ENCODE peak calls at places on chromosomes 4 and X, in seven cellular contexts. Z is pancreas; D is activated CD4-positive, alpha-beta T cell treated with anti-CD3 and anti-CD28 coated beads, Interleukin-2, amount 50 U/mL, for 1 hour; E is T-cell; L is cardiac fibroblast; P is non-pigmented ciliary epithelial cell; A is fibroblast of pulmonary artery. W is an unnamed sample.

GRCh38 chrX:152202886-152203285 is 64.5 kb upstream of the MAGEA10 start:
- DNase-seq in Z (no peak), D (no peak), E (no peak), L (no peak), P (no peak), A (no peak), W (no peak)

GRCh38 chr4:87915621-87916020 is 59.9 kb upstream of the SPP1 start:
- DNase-seq in Z (no peak), D (no peak), E (no peak), L (no peak), P (no peak), A (no peak), W (no peak)

GRCh38 chr4:5968246-5968645 is 50.0 kb downstream of the C4orf50 start:
- DNase-seq in Z (no peak), D (no peak), E (no peak), L (no peak), P (no peak), A (no peak), W (no peak)

GRCh38 chr4:84529169-84529751 is 30.2 kb upstream of the NKX6-1 start:
- DNase-seq in Z (no peak), D (no peak), E (no peak), L (peak), P (no peak), A (peak), W (no peak)

GRCh38 chr4:8355306-8355705 is 85.2 kb downstream of the ACOX3 start:
- DNase-seq in Z (no peak), D (no peak), E (no peak), L (no peak), P (no peak), A (no peak), W (peak)

GRCh38 chrX:73850124-73851013 is 287.4 kb downstream of the CHIC1 start:
- DNase-seq in Z (no peak), D (no peak), E (no peak), L (peak), P (no peak), A (peak), W (no peak)

GRCh38 chrX:72142094-72142843 is 10.6 kb upstream of the RTL5 start:
- DNase-seq in Z (no peak), D (no peak), E (no peak), L (no peak), P (no peak), A (no peak), W (peak)

GRCh38 chr4:38046735-38047487 is 86.7 kb downstream of the PTTG2 start:
- DNase-seq in Z (no peak), D (no peak), E (no peak), L (no peak), P (no peak), A (no peak), W (no peak)

GRCh38 chr4:6216588-6216987 is 16.2 kb upstream of the JAKMIP1 start:
- DNase-seq in Z (no peak), D (no peak), E (no peak), L (no peak), P (no peak), A (no peak), W (no peak)

GRCh38 chr4:101458914-101459313 is 111.6 kb upstream of the PPP3CA start:
- DNase-seq in Z (no peak), D (no peak), E (no peak), L (peak), P (no peak), A (peak), W (no peak)

GRCh38 chr4:139887962-139888735 is 222.5 kb downstream of the MGST2 start:
- DNase-seq in Z (no peak), D (no peak), E (no peak), L (peak), P (no peak), A (no peak), W (no peak)

GRCh38 chrX:19772306-19772705 is 115.1 kb downstream of the SH3KBP1 start:
- DNase-seq in Z (no peak), D (no peak), E (no peak), L (peak), P (no peak), A (peak), W (no peak)

GRCh38 chr4:76738081-76738931 is 159.6 kb downstream of the SOWAHB start:
- DNase-seq in Z (no peak), D (no peak), E (no peak), L (peak), P (no peak), A (peak), W (no peak)

GRCh38 chrX:111363741-111364140 is 48.3 kb downstream of the DCX start:
- DNase-seq in Z (no peak), D (no peak), E (no peak), L (no peak), P (no peak), A (no peak), W (no peak)

GRCh38 chr4:13893221-13893620 is 265.7 kb upstream of the BOD1L1 start:
- DNase-seq in Z (no peak), D (no peak), E (no peak), L (peak), P (no peak), A (no peak), W (no peak)

GRCh38 chr4:8331567-8331955 is 62.0 kb downstream of the HTRA3 start:
- DNase-seq in Z (peak), D (no peak), E (no peak), L (peak), P (no peak), A (no peak), W (peak)

GRCh38 chr4:90292438-90292837 is 165.2 kb downstream of the CCSER1 start:
- DNase-seq in Z (no peak), D (no peak), E (no peak), L (no peak), P (no peak), A (no peak), W (no peak)

GRCh38 chr4:54237770-54238169 is 8.7 kb downstream of the PDGFRA start:
- DNase-seq in Z (no peak), D (no peak), E (no peak), L (no peak), P (no peak), A (no peak), W (no peak)

GRCh38 chr4:26161030-26161824 is 159.6 kb upstream of the RBPJ start:
- DNase-seq in Z (no peak), D (no peak), E (no peak), L (no peak), P (no peak), A (no peak), W (peak)

GRCh38 chrX:49754238-49754857 is 58.6 kb upstream of the PAGE1 start:
- DNase-seq in Z (no peak), D (peak), E (peak), L (peak), P (peak), A (peak), W (peak)

GRCh38 chr4:89420507-89420906 is 112.9 kb upstream of the GPRIN3 start:
- DNase-seq in Z (no peak), D (no peak), E (no peak), L (peak), P (no peak), A (no peak), W (no peak)